ENCODE peak calls at places on chromosomes 7 and 10, in five cellular contexts. One of them, this sample, is unnamed.
A peak's percentile ranks its signal among the peaks of the same experiment; 100 is the strongest.

GRCh38 chr10:63286340-63286739 is 153.2 kb downstream of the NRBF2 start:
- DNase-seq in AG10803: no peak
- DNase-seq in tibial nerve: no peak
- DNase-seq in fibroblast of mammary gland: no peak
- DNase-seq in brain microvascular endothelial cell: no peak
- DNase-seq in this sample: no peak

GRCh38 chr7:79615466-79615865 is 162.0 kb upstream of the MAGI2 start:
- DNase-seq in fibroblast of mammary gland: no peak
- DNase-seq in tibial nerve: no peak
- DNase-seq in brain microvascular endothelial cell: no peak
- DNase-seq in AG10803: no peak
- DNase-seq in this sample: no peak

GRCh38 chr10:11551915-11552602 is 59.4 kb downstream of the USP6NL start:
- DNase-seq in brain microvascular endothelial cell: peak; percentile 83
- DNase-seq in tibial nerve: no peak
- DNase-seq in fibroblast of mammary gland: peak; percentile 93
- DNase-seq in AG10803: peak; percentile 87
- DNase-seq in this sample: no peak

GRCh38 chr7:125255793-125256192 is 326.2 kb upstream of the POT1 start:
- DNase-seq in fibroblast of mammary gland: no peak
- DNase-seq in brain microvascular endothelial cell: no peak
- DNase-seq in AG10803: no peak
- DNase-seq in tibial nerve: no peak
- DNase-seq in this sample: no peak

GRCh38 chr10:125472037-125472607 is 210.8 kb downstream of the TEX36 start:
- DNase-seq in AG10803: no peak
- DNase-seq in tibial nerve: no peak
- DNase-seq in fibroblast of mammary gland: no peak
- DNase-seq in brain microvascular endothelial cell: no peak
- DNase-seq in this sample: no peak

GRCh38 chr7:150945853-150946825 is 32.0 kb downstream of the KCNH2 start:
- DNase-seq in AG10803: no peak
- DNase-seq in brain microvascular endothelial cell: peak; percentile 5
- DNase-seq in fibroblast of mammary gland: no peak
- DNase-seq in tibial nerve: peak; percentile 39
- DNase-seq in this sample: no peak

GRCh38 chr7:131034166-131034881 is 293.4 kb upstream of the MKLN1 start:
- DNase-seq in tibial nerve: no peak
- DNase-seq in fibroblast of mammary gland: peak; percentile 31
- DNase-seq in brain microvascular endothelial cell: no peak
- DNase-seq in AG10803: peak; percentile 37
- DNase-seq in this sample: no peak

GRCh38 chr7:43113622-43114450 is 1.4 kb downstream of the HECW1 start:
- DNase-seq in AG10803: peak; percentile 25
- DNase-seq in tibial nerve: no peak
- DNase-seq in fibroblast of mammary gland: no peak
- DNase-seq in brain microvascular endothelial cell: no peak
- DNase-seq in this sample: no peak

GRCh38 chr10:123278445-123278844 is 124.2 kb downstream of the BUB3 start:
- DNase-seq in tibial nerve: no peak
- DNase-seq in brain microvascular endothelial cell: no peak
- DNase-seq in fibroblast of mammary gland: no peak
- DNase-seq in AG10803: no peak
- DNase-seq in this sample: no peak

GRCh38 chr10:71390435-71390820 is 6.3 kb upstream of the CDH23 start:
- DNase-seq in AG10803: no peak
- DNase-seq in tibial nerve: no peak
- DNase-seq in fibroblast of mammary gland: no peak
- DNase-seq in brain microvascular endothelial cell: no peak
- DNase-seq in this sample: no peak

GRCh38 chr10:71389768-71390434 is 6.8 kb upstream of the CDH23 start:
- DNase-seq in tibial nerve: no peak
- DNase-seq in fibroblast of mammary gland: no peak
- DNase-seq in AG10803: no peak
- DNase-seq in brain microvascular endothelial cell: no peak
- DNase-seq in this sample: no peak

GRCh38 chr10:71392292-71392691 is 4.4 kb upstream of the CDH23 start:
- DNase-seq in fibroblast of mammary gland: no peak
- DNase-seq in brain microvascular endothelial cell: no peak
- DNase-seq in AG10803: no peak
- DNase-seq in tibial nerve: no peak
- DNase-seq in this sample: no peak

GRCh38 chr10:71391701-71392100 is 5.0 kb upstream of the CDH23 start:
- DNase-seq in AG10803: no peak
- DNase-seq in brain microvascular endothelial cell: no peak
- DNase-seq in fibroblast of mammary gland: no peak
- DNase-seq in tibial nerve: no peak
- DNase-seq in this sample: no peak

GRCh38 chr10:71390921-71391690 is 5.6 kb upstream of the CDH23 start:
- DNase-seq in tibial nerve: no peak
- DNase-seq in brain microvascular endothelial cell: no peak
- DNase-seq in fibroblast of mammary gland: no peak
- DNase-seq in AG10803: no peak
- DNase-seq in this sample: no peak
- H3K4me3 ChIP-seq in tibial nerve: no peak overlapping the region
- H3K4me3 ChIP-seq in brain microvascular endothelial cell: no peak overlapping the region
- H3K4me3 ChIP-seq in fibroblast of mammary gland: no peak overlapping the region
- H3K4me3 ChIP-seq in AG10803: no peak overlapping the region
- H3K4me3 ChIP-seq in this sample: no peak overlapping the region

DNA sequence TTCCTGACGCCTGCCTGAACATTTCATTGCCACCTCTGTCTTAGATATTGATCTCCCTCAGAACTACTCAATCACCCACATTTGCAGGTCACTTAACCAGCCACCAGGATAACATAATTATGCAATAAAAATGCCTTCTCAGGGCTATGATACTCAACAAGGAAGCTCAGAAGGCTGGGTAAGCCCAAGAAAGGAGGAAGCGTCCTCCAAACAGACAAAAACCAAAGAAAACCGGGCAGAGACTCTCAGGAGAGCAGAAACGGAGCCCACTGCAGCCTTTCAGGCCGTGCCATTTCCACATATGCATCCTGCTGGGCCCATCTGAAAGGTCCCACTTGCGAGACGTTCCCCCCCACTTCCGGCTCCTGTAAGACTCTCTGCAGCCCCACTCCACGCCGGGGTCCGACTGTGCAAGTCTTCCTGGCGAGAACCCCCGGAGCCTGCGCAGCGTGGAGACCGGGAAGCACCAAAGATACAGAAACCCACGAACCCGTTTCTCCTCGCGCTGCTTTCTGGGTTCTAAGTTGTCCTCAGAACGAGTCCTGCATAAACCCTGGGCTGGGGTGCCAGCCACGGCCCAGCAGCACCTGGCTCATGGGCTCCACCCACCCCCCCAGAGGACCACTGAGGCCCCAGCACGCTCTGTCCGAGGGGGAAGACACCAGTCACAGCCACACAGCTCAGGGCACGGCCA is 83.7 kb downstream of the DIP2C start:
- DNase-seq in fibroblast of mammary gland: no peak
- DNase-seq in AG10803: no peak
- DNase-seq in tibial nerve: no peak
- DNase-seq in brain microvascular endothelial cell: no peak
- DNase-seq in this sample: no peak
- H3K4me3 ChIP-seq in fibroblast of mammary gland: no peak overlapping the region
- H3K4me3 ChIP-seq in AG10803: no peak overlapping the region
- H3K4me3 ChIP-seq in tibial nerve: no peak overlapping the region
- H3K4me3 ChIP-seq in brain microvascular endothelial cell: no peak overlapping the region
- H3K4me3 ChIP-seq in this sample: no peak overlapping the region

DNA sequence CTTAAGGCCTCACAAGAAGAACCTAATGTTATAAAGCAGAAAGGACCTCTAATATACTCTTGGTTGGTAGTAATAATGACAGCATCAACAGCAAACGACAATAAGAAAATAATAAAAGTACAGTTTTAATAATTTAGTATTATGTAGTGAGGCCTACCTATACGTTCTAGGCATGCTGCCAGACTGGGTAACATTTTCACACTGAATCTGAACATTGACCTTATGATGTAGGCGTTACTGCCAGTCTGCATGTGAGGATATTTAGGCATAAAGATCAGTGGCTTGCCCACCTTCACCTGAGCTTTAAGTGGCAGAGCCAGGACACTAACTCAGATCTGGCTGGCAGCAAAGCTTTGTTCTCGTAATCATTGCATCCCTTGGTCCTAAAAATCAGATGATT is 2.5 kb downstream of the FGL2 start:
- DNase-seq in AG10803: no peak
- DNase-seq in fibroblast of mammary gland: no peak
- DNase-seq in brain microvascular endothelial cell: no peak
- DNase-seq in tibial nerve: no peak
- DNase-seq in this sample: no peak
- H3K4me3 ChIP-seq in AG10803: no peak overlapping the region
- H3K4me3 ChIP-seq in fibroblast of mammary gland: no peak overlapping the region
- H3K4me3 ChIP-seq in brain microvascular endothelial cell: no peak overlapping the region
- H3K4me3 ChIP-seq in tibial nerve: peak overlapping the region; percentile 48
- H3K4me3 ChIP-seq in this sample: no peak overlapping the region

DNA sequence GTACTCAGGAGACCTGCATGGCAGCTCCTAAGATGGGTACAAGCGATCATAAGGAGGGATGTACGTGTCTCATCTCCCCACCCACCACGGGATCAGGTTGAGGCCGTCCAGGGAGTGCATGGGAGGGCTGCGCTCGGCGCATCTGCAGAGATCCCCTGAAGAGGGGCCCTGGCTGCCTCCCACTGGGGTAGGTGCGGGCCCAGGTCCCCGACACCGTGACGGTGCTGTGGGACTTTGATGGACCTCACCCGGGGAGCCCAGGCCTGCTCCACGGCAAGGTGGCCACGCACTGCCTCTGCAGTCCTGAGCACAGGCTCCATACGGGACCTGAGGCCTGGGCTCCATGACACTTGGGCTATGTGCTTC is 12.7 kb downstream of the GET4 start:
- DNase-seq in AG10803: no peak
- DNase-seq in tibial nerve: no peak
- DNase-seq in fibroblast of mammary gland: no peak
- DNase-seq in brain microvascular endothelial cell: no peak
- DNase-seq in this sample: no peak
- H3K4me3 ChIP-seq in AG10803: no peak overlapping the region
- H3K4me3 ChIP-seq in tibial nerve: no peak overlapping the region
- H3K4me3 ChIP-seq in fibroblast of mammary gland: no peak overlapping the region
- H3K4me3 ChIP-seq in brain microvascular endothelial cell: no peak overlapping the region
- H3K4me3 ChIP-seq in this sample: no peak overlapping the region

GRCh38 chr7:132121987-132122386 is 454.3 kb downstream of the PLXNA4 start:
- DNase-seq in AG10803: no peak
- DNase-seq in fibroblast of mammary gland: no peak
- DNase-seq in tibial nerve: no peak
- DNase-seq in brain microvascular endothelial cell: no peak
- DNase-seq in this sample: no peak
- H3K4me3 ChIP-seq in AG10803: no peak overlapping the region
- H3K4me3 ChIP-seq in fibroblast of mammary gland: no peak overlapping the region
- H3K4me3 ChIP-seq in tibial nerve: no peak overlapping the region
- H3K4me3 ChIP-seq in brain microvascular endothelial cell: no peak overlapping the region
- H3K4me3 ChIP-seq in this sample: no peak overlapping the region

GRCh38 chr10:73439055-73439454 is 5.7 kb upstream of the MSS51 start:
- DNase-seq in tibial nerve: no peak
- DNase-seq in fibroblast of mammary gland: peak; percentile 44
- DNase-seq in AG10803: peak; percentile 56
- DNase-seq in brain microvascular endothelial cell: no peak
- DNase-seq in this sample: no peak

DNA sequence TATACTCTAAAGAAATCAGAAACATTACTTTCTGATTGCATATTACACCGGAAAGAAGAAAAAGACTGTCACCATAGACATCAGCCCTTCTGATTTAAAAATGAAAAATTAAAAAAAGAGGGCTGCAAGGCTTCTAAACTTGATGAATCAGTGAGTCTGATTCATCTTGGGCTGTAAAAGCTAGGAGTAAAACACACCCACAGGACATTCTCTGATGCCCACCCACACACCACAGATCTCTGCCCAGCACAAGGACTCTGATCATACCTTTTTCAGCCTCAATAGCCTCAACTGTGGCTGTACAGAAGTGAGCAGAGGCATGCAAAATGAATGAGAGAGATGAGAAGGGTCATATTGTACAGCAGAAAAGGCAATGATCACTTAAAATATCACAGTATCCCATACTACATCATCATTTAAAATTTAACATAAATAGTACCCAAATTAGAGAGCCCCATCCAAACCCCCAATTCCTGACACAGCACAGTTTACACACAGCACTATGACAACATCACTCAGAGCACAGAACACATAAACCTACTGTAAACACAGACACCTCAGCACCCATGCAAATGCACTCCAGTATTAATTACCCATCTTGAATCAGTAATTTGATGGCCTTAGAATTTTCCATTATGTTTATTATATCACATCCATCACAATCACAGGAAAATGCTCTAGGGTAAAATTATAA is 6.4 kb upstream of the MSS51 start:
- DNase-seq in tibial nerve: no peak
- DNase-seq in fibroblast of mammary gland: peak; percentile 80
- DNase-seq in brain microvascular endothelial cell: peak; percentile 67
- DNase-seq in AG10803: peak; percentile 54
- DNase-seq in this sample: no peak
- H3K4me3 ChIP-seq in tibial nerve: no peak overlapping the region
- H3K4me3 ChIP-seq in fibroblast of mammary gland: no peak overlapping the region
- H3K4me3 ChIP-seq in brain microvascular endothelial cell: no peak overlapping the region
- H3K4me3 ChIP-seq in AG10803: no peak overlapping the region
- H3K4me3 ChIP-seq in this sample: no peak overlapping the region

GRCh38 chr10:120428754-120429153 is 28.3 kb upstream of the PLPP4 start:
- DNase-seq in fibroblast of mammary gland: no peak
- DNase-seq in AG10803: peak; percentile 25
- DNase-seq in brain microvascular endothelial cell: no peak
- DNase-seq in tibial nerve: no peak
- DNase-seq in this sample: no peak

GRCh38 chr10:120433176-120433575 is 23.9 kb upstream of the PLPP4 start:
- DNase-seq in AG10803: no peak
- DNase-seq in tibial nerve: no peak
- DNase-seq in fibroblast of mammary gland: no peak
- DNase-seq in brain microvascular endothelial cell: no peak
- DNase-seq in this sample: no peak

GRCh38 chr10:120431356-120431755 is 25.7 kb upstream of the PLPP4 start:
- DNase-seq in tibial nerve: no peak
- DNase-seq in AG10803: no peak
- DNase-seq in fibroblast of mammary gland: no peak
- DNase-seq in brain microvascular endothelial cell: no peak
- DNase-seq in this sample: no peak

GRCh38 chr10:120429395-120429794 is 27.6 kb upstream of the PLPP4 start:
- DNase-seq in fibroblast of mammary gland: no peak
- DNase-seq in AG10803: no peak
- DNase-seq in brain microvascular endothelial cell: peak; percentile 82
- DNase-seq in tibial nerve: no peak
- DNase-seq in this sample: no peak

DNA sequence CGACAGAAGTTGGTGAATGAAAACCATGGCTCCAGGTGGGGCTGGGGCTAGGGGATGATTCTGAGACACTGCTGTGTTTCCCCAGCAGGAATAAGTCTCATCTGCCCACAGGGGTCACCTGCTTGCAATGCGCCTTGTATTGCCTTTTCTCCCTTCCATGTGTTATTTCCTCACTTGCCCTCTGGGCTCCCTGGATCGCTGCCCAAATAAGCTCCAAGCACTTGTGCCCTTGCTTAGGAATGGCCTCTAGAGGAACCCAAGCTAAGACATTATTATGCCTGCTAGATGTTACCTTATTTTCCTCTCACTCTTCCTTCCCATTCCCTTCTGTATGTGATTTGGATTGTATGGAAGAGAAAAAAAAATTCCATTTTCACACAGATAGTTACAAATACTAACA is 24.8 kb upstream of the PLPP4 start:
- DNase-seq in brain microvascular endothelial cell: no peak
- DNase-seq in fibroblast of mammary gland: no peak
- DNase-seq in tibial nerve: no peak
- DNase-seq in AG10803: peak; percentile 25
- DNase-seq in this sample: no peak
- H3K4me3 ChIP-seq in brain microvascular endothelial cell: no peak overlapping the region
- H3K4me3 ChIP-seq in fibroblast of mammary gland: no peak overlapping the region
- H3K4me3 ChIP-seq in tibial nerve: no peak overlapping the region
- H3K4me3 ChIP-seq in AG10803: no peak overlapping the region
- H3K4me3 ChIP-seq in this sample: no peak overlapping the region

GRCh38 chr10:28533315-28533564 is 322 bp downstream of the WAC start:
- DNase-seq in tibial nerve: no peak
- DNase-seq in brain microvascular endothelial cell: no peak
- DNase-seq in AG10803: no peak
- DNase-seq in fibroblast of mammary gland: no peak
- DNase-seq in this sample: no peak
- H3K4me3 ChIP-seq in tibial nerve: peak overlapping the region; percentile 96
- H3K4me3 ChIP-seq in brain microvascular endothelial cell: peak overlapping the region; percentile 87
- H3K4me3 ChIP-seq in AG10803: peak overlapping the region; percentile 67
- H3K4me3 ChIP-seq in fibroblast of mammary gland: peak overlapping the region; percentile 91
- H3K4me3 ChIP-seq in this sample: no peak overlapping the region